ENCODE peak calls at places on chromosomes 4 and X, in eight cellular contexts. A is SK-N-MC, S is transverse colon, Y is GM23338, B is stomach, V is endothelial cell of umbilical vein, J is breast epithelium, Z is HCT116. G is an unnamed sample.

GRCh38 chrX:123425904-123426303 is 241.8 kb downstream of the GRIA3 start:
- DNase-seq in V (no peak), B (no peak), Y (no peak), A (no peak), S (no peak), Z (no peak), J (no peak), G (no peak)

GRCh38 chr4:29805245-29805644 is 914.9 kb upstream of the PCDH7 start:
- DNase-seq in Z (peak), A (no peak), Y (peak), S (no peak), B (no peak), V (no peak), J (no peak), G (no peak)

GRCh38 chr4:121030711-121031110 is 41.6 kb downstream of the NDNF start:
- DNase-seq in A (no peak), S (no peak), B (no peak), V (no peak), Z (no peak), J (no peak), Y (no peak), G (no peak)

GRCh38 chr4:17780461-17781071 is 855 bp downstream of the FAM184B start:
- DNase-seq in J (no peak), S (no peak), B (peak), A (no peak), Z (no peak), Y (no peak), V (no peak), G (no peak)

GRCh38 chr4:138609943-138610350 is 367.8 kb upstream of the SLC7A11 start:
- DNase-seq in B (no peak), A (no peak), V (no peak), S (no peak), Y (no peak), Z (no peak), J (no peak), G (no peak)

GRCh38 chrX:124098089-124098488 is 136.6 kb downstream of the STAG2 start:
- DNase-seq in Y (peak), B (no peak), V (peak), A (peak), S (no peak), Z (no peak), J (no peak), G (no peak)

GRCh38 chr4:64584981-64585557 is 175.8 kb upstream of the TECRL start:
- DNase-seq in J (no peak), A (peak), Z (peak), Y (peak), B (no peak), V (peak), S (no peak), G (no peak)

GRCh38 chrX:103002576-103002975 is 61.4 kb downstream of the BEX1 start:
- DNase-seq in B (no peak), A (no peak), V (no peak), S (no peak), Z (no peak), Y (no peak), J (no peak), G (no peak)

GRCh38 chr4:80471701-80472100 is 136.2 kb downstream of the CFAP299 start:
- DNase-seq in Z (no peak), V (no peak), A (no peak), S (peak), J (peak), Y (peak), B (peak), G (no peak)

GRCh38 chr4:185775792-185776555 is 36.0 kb downstream of the SORBS2 start:
- DNase-seq in Y (no peak), Z (no peak), B (no peak), V (no peak), J (no peak), S (no peak), A (no peak), G (no peak)

GRCh38 chr4:185774076-185774731 is 37.8 kb downstream of the SORBS2 start:
- DNase-seq in A (no peak), B (no peak), Z (no peak), J (no peak), V (peak), S (no peak), Y (no peak), G (no peak)

GRCh38 chr4:185772391-185773093 is 39.5 kb downstream of the SORBS2 start:
- DNase-seq in V (peak), J (no peak), B (no peak), S (no peak), A (no peak), Z (no peak), Y (no peak), G (no peak)

GRCh38 chr4:185773419-185773818 is 38.6 kb downstream of the SORBS2 start:
- DNase-seq in J (no peak), A (no peak), B (peak), S (no peak), Z (no peak), Y (peak), V (peak), G (no peak)

DNA sequence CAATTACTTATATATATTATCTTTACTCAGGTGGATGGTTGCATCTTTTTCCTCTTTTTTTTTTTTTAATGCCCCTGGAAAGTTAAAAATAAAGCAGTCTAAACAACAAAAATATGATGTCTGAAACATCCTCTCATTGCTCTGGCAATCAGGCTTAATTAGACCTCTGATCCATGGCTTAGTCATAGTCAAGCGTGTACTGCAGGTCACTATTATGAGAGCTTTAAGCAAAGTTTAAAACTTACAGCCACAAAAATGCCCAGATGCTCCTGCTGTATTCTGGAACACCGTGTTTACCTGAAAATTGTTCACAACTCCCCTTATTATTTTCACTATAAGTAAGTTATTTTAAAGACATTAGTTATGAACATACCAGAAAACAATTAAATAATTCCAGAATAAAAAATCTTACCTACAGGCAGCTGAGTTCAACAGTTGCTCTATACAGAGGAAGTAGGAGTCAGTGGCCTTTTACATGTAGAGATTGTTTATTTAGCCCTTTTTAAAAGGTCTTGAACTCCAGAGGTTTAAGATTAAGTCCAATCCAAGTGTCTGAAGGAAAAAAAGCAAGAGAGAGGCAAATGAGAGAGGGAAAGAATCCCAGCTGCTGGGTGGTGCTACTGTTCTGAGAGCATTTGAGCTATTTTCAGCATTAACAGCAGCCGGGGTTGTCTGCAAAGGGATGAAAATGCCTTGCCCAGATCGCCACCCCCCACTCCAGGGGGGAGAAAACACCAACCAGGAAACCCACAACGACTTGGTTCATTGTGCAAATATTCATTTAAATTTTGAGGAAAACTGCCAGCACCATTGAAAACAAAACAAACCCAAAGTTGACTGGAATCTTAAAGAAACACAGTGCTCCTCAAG is 36.9 kb downstream of the SORBS2 start:
- DNase-seq in Y (peak), J (no peak), Z (no peak), A (no peak), V (peak), B (peak), S (no peak), G (no peak)
- TF ChIP-seq POLR2AphosphoS5 in Y (no peak), J (no peak), Z (no peak), A (no peak), V (peak), B (peak), S (no peak), G (no peak)

DNA sequence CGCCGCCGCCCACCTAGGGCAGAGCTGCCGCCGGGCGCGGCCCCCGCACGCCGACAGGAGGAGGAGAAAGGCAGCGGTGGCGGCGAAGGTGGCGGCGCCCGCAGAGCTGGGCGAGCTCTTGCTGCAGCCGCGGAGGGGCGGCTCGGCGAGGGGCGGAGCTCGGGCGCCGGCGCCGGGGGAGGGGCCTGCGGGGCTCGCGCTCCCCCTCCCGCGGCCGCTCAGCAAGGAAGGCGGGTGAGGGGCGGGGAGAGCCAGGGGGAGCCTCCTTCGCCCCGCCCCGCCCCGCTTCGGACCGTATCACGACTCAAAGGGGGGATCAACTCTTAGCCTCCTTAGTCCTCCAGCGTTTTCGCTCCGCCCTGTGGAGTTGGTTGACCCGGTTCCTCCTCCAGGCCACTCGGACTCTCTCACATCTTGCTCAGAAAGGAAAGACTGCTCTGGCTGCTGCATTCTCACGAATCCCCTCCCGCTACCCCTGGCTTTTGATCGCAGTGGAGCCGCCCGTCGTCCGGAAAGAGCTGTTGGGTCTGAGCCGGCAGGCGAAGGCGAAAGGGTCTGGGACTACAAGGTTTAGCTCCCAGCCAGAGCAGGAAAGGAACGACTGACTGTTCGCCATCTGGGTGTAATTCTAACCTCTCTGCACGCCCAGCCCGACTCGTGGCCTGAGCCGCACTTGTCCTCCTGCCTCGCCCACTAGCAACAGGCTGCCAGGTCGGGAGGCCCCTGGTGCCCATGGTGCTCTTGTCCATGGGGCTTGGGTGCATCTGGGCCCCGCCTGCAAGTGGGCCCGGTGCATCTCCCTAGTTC is at the start of gene ATP8A1:
- DNase-seq in B (peak), Y (peak), Z (peak), S (peak), V (peak), J (peak), A (no peak), G (peak)
- TF ChIP-seq POLR2AphosphoS5 in B (no peak), Y (peak), Z (peak), S (peak), V (peak), J (peak), A (peak), G (peak)

GRCh38 chr4:84916233-84916632 is 50.3 kb downstream of the WDFY3 start:
- DNase-seq in A (peak), Y (peak), V (peak), Z (no peak), B (no peak), J (no peak), S (no peak), G (no peak)

GRCh38 chr4:84915396-84915780 is 51.1 kb downstream of the WDFY3 start:
- DNase-seq in S (no peak), B (no peak), J (no peak), Z (no peak), Y (no peak), V (peak), A (no peak), G (no peak)

GRCh38 chr4:84917087-84917821 is 49.2 kb downstream of the WDFY3 start:
- DNase-seq in A (no peak), V (no peak), J (no peak), S (no peak), B (no peak), Y (no peak), Z (no peak), G (no peak)

GRCh38 chr4:84920591-84920990 is 45.9 kb downstream of the WDFY3 start:
- DNase-seq in J (no peak), B (no peak), S (no peak), Z (no peak), Y (no peak), V (peak), A (peak), G (no peak)

DNA sequence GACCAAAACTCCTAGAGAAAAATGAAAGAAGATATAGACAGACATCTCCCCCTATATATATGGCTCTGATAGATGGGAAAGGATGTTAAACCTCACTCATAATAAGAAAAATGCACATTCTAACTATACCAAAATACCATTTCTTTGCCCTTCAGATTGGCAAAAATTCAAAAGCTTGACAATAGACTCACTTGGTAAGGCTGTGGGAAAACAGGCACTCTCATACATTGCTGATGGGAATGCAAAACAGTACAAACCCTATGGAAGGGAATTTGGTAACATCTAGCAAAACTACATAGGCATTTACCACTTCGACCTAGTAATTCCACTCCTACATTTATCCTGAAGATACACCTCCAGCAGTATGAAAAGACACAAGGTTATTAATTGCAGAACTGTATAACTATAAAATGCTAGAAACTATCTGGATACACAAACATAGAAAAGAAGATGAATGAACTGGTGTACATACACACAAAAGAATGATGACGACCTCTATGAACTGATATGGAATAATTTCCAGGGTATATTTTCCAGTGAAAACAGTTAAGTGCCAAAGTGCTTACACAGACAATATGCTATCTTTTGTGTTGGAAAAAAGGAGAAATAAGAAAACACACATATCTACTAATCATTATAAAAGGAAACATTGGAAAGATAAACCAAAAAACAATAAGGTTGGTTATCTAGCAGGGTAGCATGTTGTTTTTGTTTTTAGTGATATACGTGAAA is 48.5 kb downstream of the WDFY3 start:
- DNase-seq in A (no peak), Y (no peak), B (no peak), J (no peak), Z (no peak), S (no peak), V (peak), G (no peak)
- TF ChIP-seq POLR2AphosphoS5 in A (no peak), Y (no peak), B (no peak), J (no peak), Z (no peak), S (no peak), V (no peak), G (no peak)

DNA sequence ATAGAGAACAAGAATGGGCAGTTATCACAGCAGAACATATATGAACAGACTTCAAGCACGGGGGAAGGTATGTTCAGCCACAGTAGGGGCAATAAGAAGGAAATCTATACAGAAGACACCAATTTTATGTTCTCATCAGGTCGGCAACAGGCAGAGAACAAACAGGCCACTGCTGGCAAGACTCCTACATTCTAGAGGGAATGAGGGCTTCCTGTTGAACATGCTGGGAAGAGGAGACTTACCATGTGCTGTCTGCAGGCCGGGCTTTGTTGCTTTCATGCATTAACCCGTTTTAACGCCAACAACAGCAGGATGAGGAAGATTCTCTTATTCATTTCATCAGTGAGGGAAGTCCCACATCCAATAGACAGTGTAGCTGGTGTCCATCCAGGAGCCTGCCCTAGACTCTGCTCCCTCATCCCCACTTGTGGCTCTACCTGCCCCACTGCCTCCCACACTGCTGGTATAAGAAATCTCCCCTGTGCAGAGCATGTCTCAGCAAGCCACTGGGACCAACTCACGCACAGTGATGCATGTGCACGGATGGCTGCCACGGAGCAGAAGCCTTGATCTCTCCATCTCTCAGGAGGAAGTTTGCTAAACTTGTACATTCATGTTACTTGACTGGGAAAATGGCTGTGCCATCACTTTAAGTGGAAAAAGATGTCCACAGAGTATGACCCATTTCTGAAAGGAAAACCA is 84.5 kb downstream of the ACOX3 start:
- DNase-seq in Z (no peak), V (peak), Y (no peak), B (no peak), A (no peak), J (peak), S (no peak), G (no peak)
- TF ChIP-seq POLR2AphosphoS5 in Z (no peak), V (no peak), Y (no peak), B (no peak), A (no peak), J (no peak), S (no peak), G (no peak)

GRCh38 chr4:21452931-21453330 is 495.6 kb downstream of the KCNIP4 start:
- DNase-seq in B (no peak), Y (no peak), J (no peak), S (no peak), A (no peak), V (no peak), Z (no peak), G (no peak)
- TF ChIP-seq POLR2AphosphoS5 in B (no peak), Y (no peak), J (no peak), S (no peak), A (no peak), V (no peak), Z (no peak), G (no peak)

G was measured in GM12892.